ENCODE peak calls at places on chromosomes 3 and 15, in six cellular contexts. One of them, this sample, is unnamed. For H3K36me3 and H3K4me1, the result is how much of the 10 kb centered on the place peaks cover.

GRCh38 chr3:175434591-175434990 is 575.5 kb downstream of the NAALADL2 start:
- DNase-seq in stomach: no peak
- DNase-seq in heart left ventricle: no peak
- DNase-seq in psoas muscle: no peak
- DNase-seq in cardiac muscle cell: no peak
- DNase-seq in sigmoid colon: no peak
- DNase-seq in this sample: no peak

GRCh38 chr3:130276203-130276803 is 69.2 kb upstream of the COL6A5 start:
- DNase-seq in stomach: no peak
- DNase-seq in heart left ventricle: no peak
- DNase-seq in psoas muscle: no peak
- DNase-seq in cardiac muscle cell: peak
- DNase-seq in sigmoid colon: no peak
- DNase-seq in this sample: peak

GRCh38 chr3:125357032-125357658 is 18.0 kb downstream of the ZNF148 start:
- DNase-seq in stomach: peak
- DNase-seq in heart left ventricle: peak
- DNase-seq in psoas muscle: peak
- DNase-seq in cardiac muscle cell: peak
- DNase-seq in sigmoid colon: peak
- DNase-seq in this sample: peak

GRCh38 chr3:69189487-69189886 is 67.1 kb upstream of the LMOD3 start:
- DNase-seq in stomach: no peak
- DNase-seq in heart left ventricle: no peak
- DNase-seq in psoas muscle: no peak
- DNase-seq in cardiac muscle cell: no peak
- DNase-seq in sigmoid colon: no peak
- DNase-seq in this sample: no peak

GRCh38 chr15:82021021-82021420 is 24.8 kb downstream of the MEX3B start:
- DNase-seq in stomach: no peak
- DNase-seq in heart left ventricle: no peak
- DNase-seq in psoas muscle: no peak
- DNase-seq in cardiac muscle cell: no peak
- DNase-seq in sigmoid colon: no peak
- DNase-seq in this sample: no peak

GRCh38 chr3:163935411-163935810 is 1142.9 kb downstream of the SI start:
- DNase-seq in stomach: no peak
- DNase-seq in heart left ventricle: no peak
- DNase-seq in psoas muscle: no peak
- DNase-seq in cardiac muscle cell: no peak
- DNase-seq in sigmoid colon: no peak
- DNase-seq in this sample: no peak

GRCh38 chr3:125087768-125088391 is 32.1 kb upstream of the HEG1 start:
- DNase-seq in stomach: no peak
- DNase-seq in heart left ventricle: no peak
- DNase-seq in psoas muscle: no peak
- DNase-seq in cardiac muscle cell: peak
- DNase-seq in sigmoid colon: no peak
- DNase-seq in this sample: no peak

GRCh38 chr3:96449803-96450202 is 364.6 kb upstream of the EPHA6 start:
- DNase-seq in stomach: no peak
- DNase-seq in heart left ventricle: no peak
- DNase-seq in psoas muscle: no peak
- DNase-seq in cardiac muscle cell: no peak
- DNase-seq in sigmoid colon: no peak
- DNase-seq in this sample: no peak

GRCh38 chr3:45083023-45083422 is 56.9 kb downstream of the CLEC3B start:
- DNase-seq in stomach: no peak
- DNase-seq in heart left ventricle: no peak
- DNase-seq in psoas muscle: no peak
- DNase-seq in cardiac muscle cell: no peak
- DNase-seq in sigmoid colon: no peak
- DNase-seq in this sample: no peak

GRCh38 chr3:72263223-72264015 is 478.5 kb upstream of the PROK2 start:
- DNase-seq in stomach: no peak
- DNase-seq in heart left ventricle: no peak
- DNase-seq in psoas muscle: no peak
- DNase-seq in cardiac muscle cell: no peak
- DNase-seq in sigmoid colon: no peak
- DNase-seq in this sample: no peak

GRCh38 chr3:83513677-83514076 is 1445.1 kb upstream of the CADM2 start:
- DNase-seq in stomach: no peak
- DNase-seq in heart left ventricle: no peak
- DNase-seq in psoas muscle: no peak
- DNase-seq in cardiac muscle cell: no peak
- DNase-seq in sigmoid colon: no peak
- DNase-seq in this sample: no peak

GRCh38 chr15:42324308-42324707 is 35.0 kb upstream of the CAPN3 start:
- DNase-seq in stomach: no peak
- DNase-seq in heart left ventricle: no peak
- DNase-seq in psoas muscle: no peak
- DNase-seq in cardiac muscle cell: no peak
- DNase-seq in sigmoid colon: no peak
- DNase-seq in this sample: no peak

GRCh38 chr3:12005951-12006625 is 1.9 kb downstream of the SYN2 start:
- DNase-seq in stomach: no peak
- DNase-seq in heart left ventricle: no peak
- DNase-seq in psoas muscle: no peak
- DNase-seq in cardiac muscle cell: no peak
- DNase-seq in sigmoid colon: no peak
- DNase-seq in this sample: no peak

GRCh38 chr3:153762411-153763235 is 358.6 kb upstream of the ARHGEF26 start:
- DNase-seq in stomach: no peak
- DNase-seq in heart left ventricle: no peak
- DNase-seq in psoas muscle: no peak
- DNase-seq in cardiac muscle cell: peak
- DNase-seq in sigmoid colon: no peak
- DNase-seq in this sample: no peak

GRCh38 chr3:134029256-134029733 is 430 bp downstream of the SLCO2A1 start:
- DNase-seq in stomach: no peak
- DNase-seq in heart left ventricle: no peak
- DNase-seq in psoas muscle: no peak
- DNase-seq in cardiac muscle cell: peak
- DNase-seq in sigmoid colon: no peak
- DNase-seq in this sample: no peak

GRCh38 chr3:11791339-11792200 is 55.1 kb downstream of the TAMM41 start:
- DNase-seq in stomach: no peak
- DNase-seq in heart left ventricle: no peak
- DNase-seq in psoas muscle: no peak
- DNase-seq in cardiac muscle cell: no peak
- DNase-seq in sigmoid colon: no peak
- DNase-seq in this sample: no peak

GRCh38 chr3:150248116-150248864 is 159.8 kb upstream of the TSC22D2 start:
- DNase-seq in stomach: no peak
- DNase-seq in heart left ventricle: no peak
- DNase-seq in psoas muscle: no peak
- DNase-seq in cardiac muscle cell: peak
- DNase-seq in sigmoid colon: no peak
- DNase-seq in this sample: no peak

GRCh38 chr3:129485681-129486056 is 42.8 kb upstream of the RHO start:
- DNase-seq in stomach: peak
- DNase-seq in heart left ventricle: peak
- DNase-seq in psoas muscle: peak
- DNase-seq in cardiac muscle cell: peak
- DNase-seq in sigmoid colon: peak
- DNase-seq in this sample: peak

GRCh38 chr3:107927361-107928083 is 163.3 kb downstream of the CD47 start:
- DNase-seq in stomach: peak
- DNase-seq in heart left ventricle: peak
- DNase-seq in psoas muscle: peak
- DNase-seq in cardiac muscle cell: peak
- DNase-seq in sigmoid colon: peak
- DNase-seq in this sample: peak

GRCh38 chr3:194619741-194620140 is 13.5 kb downstream of the TMEM44 start:
- DNase-seq in stomach: no peak
- DNase-seq in heart left ventricle: no peak
- DNase-seq in psoas muscle: no peak
- DNase-seq in cardiac muscle cell: no peak
- DNase-seq in sigmoid colon: no peak
- DNase-seq in this sample: no peak

GRCh38 chr3:194621947-194622346 is 11.3 kb downstream of the TMEM44 start:
- DNase-seq in stomach: no peak
- DNase-seq in heart left ventricle: no peak
- DNase-seq in psoas muscle: no peak
- DNase-seq in cardiac muscle cell: no peak
- DNase-seq in sigmoid colon: no peak
- DNase-seq in this sample: no peak

GRCh38 chr3:194618858-194619608 is 14.2 kb downstream of the TMEM44 start:
- DNase-seq in stomach: no peak
- DNase-seq in heart left ventricle: no peak
- DNase-seq in psoas muscle: no peak
- DNase-seq in cardiac muscle cell: no peak
- DNase-seq in sigmoid colon: no peak
- DNase-seq in this sample: no peak

GRCh38 chr3:194617827-194618226 is 15.4 kb downstream of the TMEM44 start:
- DNase-seq in stomach: no peak
- DNase-seq in heart left ventricle: no peak
- DNase-seq in psoas muscle: no peak
- DNase-seq in cardiac muscle cell: peak
- DNase-seq in sigmoid colon: no peak
- DNase-seq in this sample: no peak

DNA sequence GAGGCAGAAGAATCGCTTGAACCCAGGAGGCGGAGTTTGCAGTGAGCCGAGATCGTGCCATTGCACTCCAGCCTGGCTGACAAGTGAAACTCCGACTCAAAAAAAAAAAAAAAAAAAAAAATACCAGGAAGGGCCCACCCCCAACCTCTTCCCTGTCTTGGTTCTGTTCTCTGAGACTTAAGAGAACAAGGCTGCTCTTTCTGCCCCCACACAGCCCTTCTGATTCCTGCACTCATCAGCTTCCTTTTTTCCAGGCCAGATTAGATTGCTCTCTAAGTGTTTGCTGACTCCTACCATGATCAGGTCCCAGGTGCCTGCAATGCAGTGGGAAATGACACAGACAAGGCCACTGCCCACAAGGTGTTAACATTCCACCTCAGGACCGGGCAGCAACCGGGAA is 13.0 kb downstream of the TMEM44 start:
- DNase-seq in stomach: no peak
- DNase-seq in heart left ventricle: peak
- DNase-seq in psoas muscle: no peak
- DNase-seq in cardiac muscle cell: no peak
- DNase-seq in sigmoid colon: no peak
- DNase-seq in this sample: no peak
- H3K36me3 ChIP-seq in stomach: under half
- H3K36me3 ChIP-seq in heart left ventricle: under half
- H3K36me3 ChIP-seq in psoas muscle: under half
- H3K36me3 ChIP-seq in cardiac muscle cell: under half
- H3K36me3 ChIP-seq in sigmoid colon: under half
- H3K36me3 ChIP-seq in this sample: under half

DNA sequence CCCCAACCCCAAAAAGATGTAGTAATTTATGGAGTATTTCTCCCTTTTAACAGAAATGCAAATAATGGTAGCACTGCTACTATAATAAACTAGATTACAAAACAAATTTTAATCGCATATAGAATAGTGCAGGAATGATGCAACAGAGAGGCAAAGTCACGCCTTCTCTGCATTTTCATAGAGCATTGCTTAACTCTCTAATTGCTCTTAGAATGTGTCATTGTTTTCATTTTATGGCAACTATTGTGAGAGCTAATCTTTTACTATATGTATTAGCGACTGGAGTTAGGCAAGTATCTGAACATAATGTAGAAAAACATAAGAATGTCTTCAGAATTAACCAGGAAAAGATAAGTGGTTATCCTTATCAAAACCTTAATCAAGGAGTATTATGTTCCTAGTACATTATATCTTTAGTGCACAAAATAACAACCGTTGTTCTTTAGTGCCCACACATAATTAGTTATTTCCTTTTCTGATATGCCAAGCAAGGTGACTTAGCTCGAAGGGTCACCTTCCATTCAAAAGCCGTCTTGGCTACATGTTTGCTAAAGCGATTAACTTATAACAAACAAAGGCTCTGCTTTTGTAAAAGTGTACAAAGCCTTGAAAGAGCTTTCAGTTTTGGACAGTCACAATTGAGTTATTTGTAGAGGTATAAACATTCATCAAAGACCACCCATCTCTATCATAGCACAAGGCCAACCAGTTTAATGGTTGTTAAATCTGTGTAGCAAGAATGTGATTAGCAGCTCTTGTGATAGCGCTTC is 1328.9 kb downstream of the ROBO2 start:
- DNase-seq in stomach: no peak
- DNase-seq in heart left ventricle: no peak
- DNase-seq in psoas muscle: no peak
- DNase-seq in cardiac muscle cell: peak
- DNase-seq in sigmoid colon: no peak
- DNase-seq in this sample: no peak
- H3K4me1 ChIP-seq in stomach: under half
- H3K4me1 ChIP-seq in heart left ventricle: under half
- H3K4me1 ChIP-seq in psoas muscle: under half
- H3K4me1 ChIP-seq in cardiac muscle cell: under half
- H3K4me1 ChIP-seq in sigmoid colon: under half
- H3K4me1 ChIP-seq in this sample: under half

GRCh38 chr15:70579766-70580165 is 183.6 kb downstream of the UACA start:
- DNase-seq in stomach: no peak
- DNase-seq in heart left ventricle: no peak
- DNase-seq in psoas muscle: no peak
- DNase-seq in cardiac muscle cell: no peak
- DNase-seq in sigmoid colon: no peak
- DNase-seq in this sample: no peak
- H3K36me3 ChIP-seq in stomach: under half
- H3K36me3 ChIP-seq in heart left ventricle: under half
- H3K36me3 ChIP-seq in psoas muscle: under half
- H3K36me3 ChIP-seq in cardiac muscle cell: under half
- H3K36me3 ChIP-seq in sigmoid colon: under half
- H3K36me3 ChIP-seq in this sample: under half

GRCh38 chr15:55914446-55914845 is 79.0 kb downstream of the NEDD4 start:
- DNase-seq in stomach: no peak
- DNase-seq in heart left ventricle: no peak
- DNase-seq in psoas muscle: no peak
- DNase-seq in cardiac muscle cell: peak
- DNase-seq in sigmoid colon: no peak
- DNase-seq in this sample: no peak

GRCh38 chr15:55915221-55915620 is 78.2 kb downstream of the NEDD4 start:
- DNase-seq in stomach: no peak
- DNase-seq in heart left ventricle: no peak
- DNase-seq in psoas muscle: no peak
- DNase-seq in cardiac muscle cell: peak
- DNase-seq in sigmoid colon: no peak
- DNase-seq in this sample: no peak

GRCh38 chr15:55915876-55916567 is 77.4 kb downstream of the NEDD4 start:
- DNase-seq in stomach: no peak
- DNase-seq in heart left ventricle: no peak
- DNase-seq in psoas muscle: no peak
- DNase-seq in cardiac muscle cell: peak
- DNase-seq in sigmoid colon: no peak
- DNase-seq in this sample: no peak

GRCh38 chr15:55909036-55909811 is 84.2 kb downstream of the NEDD4 start:
- DNase-seq in stomach: no peak
- DNase-seq in heart left ventricle: no peak
- DNase-seq in psoas muscle: peak
- DNase-seq in cardiac muscle cell: peak
- DNase-seq in sigmoid colon: no peak
- DNase-seq in this sample: no peak

DNA sequence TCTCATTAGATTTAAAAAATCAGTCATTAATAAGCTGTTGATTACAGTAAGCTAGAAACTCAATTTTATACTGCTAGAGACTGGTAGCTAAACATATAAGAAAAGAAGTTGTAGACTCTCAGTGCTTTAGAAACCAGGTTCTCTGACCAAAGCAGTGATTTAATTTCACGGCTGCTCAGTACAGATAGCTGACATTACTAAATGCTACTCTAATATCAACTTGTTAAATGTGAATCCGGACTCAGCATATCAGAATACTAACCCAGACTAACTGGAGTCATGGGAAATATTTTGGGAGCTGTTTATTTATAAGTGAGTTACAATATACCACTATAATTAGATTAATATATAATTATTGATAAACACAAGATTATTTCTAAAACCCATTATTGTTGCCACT is 80.4 kb downstream of the NEDD4 start:
- DNase-seq in stomach: no peak
- DNase-seq in heart left ventricle: no peak
- DNase-seq in psoas muscle: no peak
- DNase-seq in cardiac muscle cell: peak
- DNase-seq in sigmoid colon: no peak
- DNase-seq in this sample: no peak
- H3K4me1 ChIP-seq in stomach: under half
- H3K4me1 ChIP-seq in heart left ventricle: under half
- H3K4me1 ChIP-seq in psoas muscle: under half
- H3K4me1 ChIP-seq in cardiac muscle cell: under half
- H3K4me1 ChIP-seq in sigmoid colon: under half
- H3K4me1 ChIP-seq in this sample: under half